ENCODE peak calls at places on chromosomes 1 and 21, in ten cellular contexts. S is GM12891, C is fibroblast of lung, E is GOT3, Q is gastrocnemius medialis, W is upper lobe of right lung, G is choroid plexus epithelial cell, H is nephron progenitor cell, T is stomach, J is NAMALWA. A is an unnamed sample.

GRCh38 chr1:119782541-119783338 is 14.0 kb upstream of the HMGCS2 start:
- DNase-seq in S (no peak), C (no peak), E (no peak), Q (no peak), W (no peak), G (no peak), H (no peak), T (no peak), J (no peak), A (no peak)

GRCh38 chr1:225454733-225455132 is 26.9 kb upstream of the LBR start:
- DNase-seq in S (no peak), C (peak), E (no peak), Q (no peak), W (no peak), G (peak), H (no peak), T (peak), J (no peak), A (no peak)

GRCh38 chr1:3468236-3469103 is 14.0 kb downstream of the ARHGEF16 start:
- DNase-seq in S (no peak), C (peak), E (no peak), Q (no peak), W (peak), G (no peak), H (peak), T (no peak), J (no peak), A (no peak)

GRCh38 chr1:92527670-92528069 is 40.9 kb upstream of the GFI1 start:
- DNase-seq in S (no peak), C (no peak), E (no peak), Q (no peak), W (no peak), G (no peak), H (no peak), T (no peak), J (no peak), A (no peak)

GRCh38 chr1:241542199-241542907 is 10.2 kb downstream of the KMO start:
- DNase-seq in S (no peak), C (no peak), E (no peak), Q (no peak), W (no peak), G (no peak), H (no peak), T (no peak), J (no peak), A (no peak)

GRCh38 chr21:42530167-42530518 is 16.5 kb downstream of the SLC37A1 start:
- DNase-seq in S (no peak), C (no peak), E (no peak), Q (no peak), W (no peak), G (no peak), H (no peak), T (no peak), J (peak), A (no peak)

GRCh38 chr1:173267453-173267945 is 60.4 kb upstream of the TNFSF4 start:
- DNase-seq in S (no peak), C (peak), E (no peak), Q (no peak), W (no peak), G (peak), H (no peak), T (no peak), J (no peak), A (no peak)

GRCh38 chr1:25549273-25550154 is 6.1 kb downstream of the LDLRAP1 start:
- DNase-seq in S (peak), C (peak), E (no peak), Q (no peak), W (peak), G (peak), H (no peak), T (peak), J (peak), A (no peak)

GRCh38 chr1:22141493-22141892 is 1.4 kb downstream of the WNT4 start:
- DNase-seq in S (no peak), C (no peak), E (no peak), Q (no peak), W (no peak), G (peak), H (no peak), T (no peak), J (no peak), A (no peak)

GRCh38 chr1:99544328-99544727 is 101.6 kb upstream of the PALMD start:
- DNase-seq in S (no peak), C (peak), E (no peak), Q (no peak), W (no peak), G (peak), H (no peak), T (no peak), J (no peak), A (no peak)

GRCh38 chr1:202237052-202237451 is 43.5 kb downstream of the LGR6 start:
- DNase-seq in S (peak), C (no peak), E (no peak), Q (no peak), W (peak), G (peak), H (peak), T (no peak), J (peak), A (no peak)

GRCh38 chr1:202241376-202242079 is 47.9 kb downstream of the LGR6 start:
- DNase-seq in S (no peak), C (no peak), E (no peak), Q (no peak), W (no peak), G (no peak), H (no peak), T (peak), J (no peak), A (no peak)

GRCh38 chr1:60273185-60273584 is 199.6 kb upstream of the C1orf87 start:
- DNase-seq in S (no peak), C (no peak), E (no peak), Q (no peak), W (no peak), G (peak), H (no peak), T (no peak), J (no peak), A (no peak)

GRCh38 chr1:160429702-160430535 is 29.6 kb downstream of the VANGL2 start:
- DNase-seq in S (no peak), C (no peak), E (no peak), Q (no peak), W (no peak), G (no peak), H (no peak), T (no peak), J (peak), A (no peak)

GRCh38 chr1:151993084-151993733 is 450 bp downstream of the S100A10 start:
- DNase-seq in S (peak), C (peak), E (no peak), Q (no peak), W (peak), G (no peak), H (peak), T (peak), J (peak), A (no peak)